ENCODE peak calls at places on chromosome 1, in eight cellular contexts. D is lung microvascular endothelial cell, Q is left ventricle myocardium inferior, L is GOT3, U is memory B cell, I is HFF-Myc, S is T-helper 2 cell, V is neural progenitor cell. A is an unnamed sample.

GRCh38 chr1:20233866-20234265 is 47.5 kb upstream of the PLA2G2C start:
- DNase-seq in U (no peak), S (no peak), Q (no peak), L (no peak), D (no peak), V (no peak), I (no peak), A (no peak)

GRCh38 chr1:87463917-87464565 is 135.4 kb downstream of the LMO4 start:
- DNase-seq in V (peak; percentile 22), D (no peak), U (no peak), S (no peak), I (no peak), Q (no peak), L (no peak), A (no peak)

GRCh38 chr1:116374340-116375164 is 1.5 kb downstream of the ATP1A1 start:
- DNase-seq in I (no peak), D (peak; percentile 41), L (no peak), Q (no peak), V (peak; percentile 60), U (no peak), S (peak; percentile 26), A (no peak)

GRCh38 chr1:181482521-181483083 is 715 bp upstream of the CACNA1E start:
- DNase-seq in D (peak; percentile 6), L (no peak), I (no peak), U (no peak), Q (no peak), S (no peak), V (peak; percentile 85), A (no peak)

GRCh38 chr1:91889717-91890459 is 3.9 kb upstream of the TGFBR3 start:
- DNase-seq in L (no peak), I (no peak), S (no peak), Q (no peak), U (no peak), D (peak; percentile 72), V (no peak), A (peak; percentile 14)

GRCh38 chr1:20339811-20340457 is 49.3 kb downstream of the VWA5B1 start:
- DNase-seq in S (no peak), D (no peak), V (peak; percentile 82), I (no peak), L (no peak), U (no peak), Q (no peak), A (no peak)

GRCh38 chr1:167756760-167757405 is 35.1 kb downstream of the MPZL1 start:
- DNase-seq in U (no peak), D (no peak), V (no peak), I (no peak), Q (peak; percentile 37), S (no peak), L (no peak), A (no peak)

GRCh38 chr1:171740987-171741871 is 636 bp downstream of the VAMP4 start:
- DNase-seq in S (peak; percentile 14), V (peak; percentile 42), D (peak; percentile 52), Q (peak; percentile 25), I (no peak), L (no peak), U (no peak), A (peak; percentile 29)

GRCh38 chr1:198933506-198933905 is 294.7 kb downstream of the PTPRC start:
- DNase-seq in L (no peak), I (no peak), V (no peak), S (no peak), D (no peak), U (no peak), Q (no peak), A (no peak)

GRCh38 chr1:191641420-191642215 is 516.6 kb upstream of the RGS18 start:
- DNase-seq in Q (no peak), I (no peak), S (no peak), V (no peak), D (no peak), L (no peak), U (no peak), A (no peak)

GRCh38 chr1:43930168-43930948 is 3.2 kb upstream of the ARTN start:
- DNase-seq in D (no peak), V (peak; percentile 52), I (no peak), Q (no peak), U (no peak), S (no peak), L (no peak), A (no peak)